ENCODE peak calls at places on chromosome X, in seven cellular contexts. R, Y, T, N, C, B and V are unnamed samples.
A peak's percentile ranks its signal among the peaks of the same experiment; 100 is the strongest.

GRCh38 chrX:138986235-138986634 is 274.7 kb upstream of the FGF13 start:
- DNase-seq in B (no peak), C (no peak), Y (no peak), N (no peak), R (peak; percentile 70), T (no peak), V (no peak)

GRCh38 chrX:66672106-66672505 is 33.2 kb upstream of the EDA2R start:
- DNase-seq in N (no peak), Y (no peak), T (no peak), C (no peak), R (peak; percentile 43), B (no peak), V (no peak)

GRCh38 chrX:23503835-23504539 is 163.3 kb upstream of the PRDX4 start:
- DNase-seq in C (no peak), N (no peak), T (no peak), R (peak; percentile 62), B (peak; percentile 81), Y (peak; percentile 78), V (no peak)

GRCh38 chrX:104253567-104254441 is 929 bp downstream of the ESX1 start:
- DNase-seq in T (no peak), B (no peak), R (peak; percentile 6), Y (peak; percentile 43), N (peak; percentile 16), C (no peak), V (no peak)

GRCh38 chrX:70054391-70054790 is 4.7 kb upstream of the AWAT2 start:
- DNase-seq in T (no peak), N (no peak), C (no peak), Y (no peak), R (no peak), B (no peak), V (no peak)

GRCh38 chrX:12866451-12867377 is at the start of gene TLR7:
- DNase-seq in T (peak; percentile 40), B (no peak), R (no peak), Y (no peak), C (no peak), N (no peak), V (no peak)

GRCh38 chrX:100445593-100445992 is 35.5 kb upstream of the PCDH19 start:
- DNase-seq in N (no peak), R (no peak), B (no peak), T (no peak), C (no peak), Y (no peak), V (no peak)

GRCh38 chrX:54447461-54447860 is 7.3 kb downstream of the TSR2 start:
- DNase-seq in C (no peak), R (peak; percentile 27), N (no peak), B (no peak), T (no peak), Y (peak; percentile 38), V (no peak)

GRCh38 chrX:39896951-39897740 is 200.6 kb downstream of the BCOR start:
- DNase-seq in T (no peak), Y (peak; percentile 82), N (no peak), C (no peak), R (peak; percentile 81), B (peak; percentile 64), V (no peak)

GRCh38 chrX:96002401-96002800 is 682.2 kb upstream of the DIAPH2 start:
- DNase-seq in N (no peak), B (no peak), T (no peak), R (no peak), Y (no peak), C (no peak), V (no peak)

GRCh38 chrX:104195489-104196084 is 29.3 kb downstream of the FAM199X start:
- DNase-seq in R (peak; percentile 42), T (no peak), N (peak; percentile 2), B (no peak), C (no peak), Y (no peak), V (no peak)

GRCh38 chrX:37640142-37640541 is 45.4 kb upstream of the XK start:
- DNase-seq in R (no peak), T (no peak), B (no peak), N (no peak), Y (no peak), C (no peak), V (no peak)

GRCh38 chrX:104482757-104483156 is 83.2 kb upstream of the IL1RAPL2 start:
- DNase-seq in R (peak; percentile 1), N (no peak), T (no peak), C (no peak), Y (no peak), B (no peak), V (no peak)

GRCh38 chrX:116417214-116417613 is 19.2 kb upstream of the SLC6A14 start:
- DNase-seq in Y (no peak), R (no peak), C (no peak), B (no peak), N (no peak), T (no peak), V (no peak)

GRCh38 chrX:69197690-69198089 is 32.4 kb upstream of the PJA1 start:
- DNase-seq in B (no peak), N (no peak), R (no peak), C (no peak), T (no peak), Y (no peak), V (no peak)

GRCh38 chrX:97616883-97617510 is 733.3 kb downstream of the RPA4 start:
- DNase-seq in C (no peak), N (peak; percentile 23), R (peak; percentile 72), T (no peak), B (no peak), Y (no peak), V (peak; percentile 24)

GRCh38 chrX:21691512-21692018 is 33.4 kb upstream of the KLHL34 start:
- DNase-seq in C (no peak), T (no peak), R (peak; percentile 2), Y (no peak), N (peak; percentile 21), B (no peak), V (no peak)

GRCh38 chrX:7828594-7828993 is 14.4 kb upstream of the VCX start:
- DNase-seq in B (no peak), Y (no peak), R (no peak), N (no peak), T (no peak), C (no peak), V (no peak)

GRCh38 chrX:35711281-35711680 is 86.9 kb upstream of the MAGEB16 start:
- DNase-seq in T (no peak), N (no peak), B (no peak), Y (no peak), C (no peak), R (no peak), V (no peak)

GRCh38 chrX:30635630-30636029 is 17.6 kb upstream of the GK start:
- DNase-seq in R (peak; percentile 31), Y (no peak), T (no peak), B (no peak), C (no peak), N (no peak), V (no peak)

GRCh38 chrX:57821703-57822375 is 88.4 kb downstream of the ZXDA start:
- DNase-seq in Y (no peak), N (peak; percentile 33), T (peak; percentile 40), B (no peak), C (no peak), R (peak; percentile 62), V (no peak)